ENCODE peak calls at places on chromosomes 11 and 22, in four cellular contexts. S is endothelial cell of umbilical vein, G is spleen, Q is HCT116. Z is an unnamed sample. For H3K4me1, the result is how much of the 10 kb centered on the place peaks cover.

GRCh38 chr11:122578168-122578825 is 77.2 kb upstream of the UBASH3B start:
- DNase-seq in G (no peak), Q (no peak), S (no peak), Z (no peak)

GRCh38 chr11:86459682-86460460 is 85.2 kb downstream of the CCDC81 start:
- DNase-seq in G (no peak), S (peak), Q (peak), Z (no peak)

GRCh38 chr11:106389096-106389495 is 311.6 kb downstream of the AASDHPPT start:
- DNase-seq in G (no peak), S (no peak), Q (no peak), Z (no peak)

GRCh38 chr11:3093281-3094191 is 36.3 kb upstream of the CARS1 start:
- DNase-seq in S (no peak), Q (no peak), G (no peak), Z (peak)

GRCh38 chr11:76854709-76855108 is 6.0 kb upstream of the ACER3 start:
- DNase-seq in Q (no peak), G (no peak), S (no peak), Z (no peak)

GRCh38 chr11:76680517-76681425 is 10.2 kb upstream of the LRRC32 start:
- DNase-seq in G (peak), S (peak), Q (peak), Z (no peak)

GRCh38 chr11:97269527-97269926 is 879.7 kb downstream of the JRKL start:
- DNase-seq in G (no peak), Q (no peak), S (no peak), Z (no peak)

GRCh38 chr11:61766353-61766841 is 14.0 kb downstream of the MYRF start:
- DNase-seq in Q (no peak), G (no peak), S (no peak), Z (no peak)

GRCh38 chr11:120194166-120194565 is 16.7 kb upstream of the OAF start:
- DNase-seq in S (no peak), G (peak), Q (no peak), Z (no peak)

GRCh38 chr22:38223289-38223960 is 21.6 kb downstream of the MAFF start:
- DNase-seq in G (no peak), S (no peak), Q (no peak), Z (no peak)

GRCh38 chr22:19523240-19524169 is 705 bp downstream of the CLDN5 start:
- DNase-seq in S (peak), Q (no peak), G (peak), Z (no peak)

GRCh38 chr11:35038211-35038930 is 100.6 kb upstream of the CD44 start:
- DNase-seq in Q (no peak), S (no peak), G (no peak), Z (no peak)

GRCh38 chr22:49322861-49323622 is 504.6 kb downstream of the BRD1 start:
- DNase-seq in G (peak), Q (no peak), S (no peak), Z (peak)

GRCh38 chr22:17945851-17946690 is 78.3 kb downstream of the MICAL3 start:
- DNase-seq in G (no peak), S (no peak), Q (no peak), Z (no peak)

GRCh38 chr11:70601861-70602575 is 203.7 kb downstream of the CTTN start:
- DNase-seq in S (no peak), Q (no peak), G (no peak), Z (no peak)

GRCh38 chr22:32202539-32203180 is 2.2 kb downstream of the RFPL2 start:
- DNase-seq in Q (peak), G (no peak), S (peak), Z (no peak)

GRCh38 chr11:15006139-15006759 is 34.1 kb upstream of the CALCA start:
- DNase-seq in S (peak), G (no peak), Q (peak), Z (no peak)

GRCh38 chr11:124285610-124286344 is 28.0 kb downstream of the OR8D1 start:
- DNase-seq in S (peak), G (no peak), Q (no peak), Z (no peak)

GRCh38 chr11:119172513-119172912 is 4.0 kb downstream of the NLRX1 start:
- DNase-seq in G (no peak), S (no peak), Q (no peak), Z (no peak)

GRCh38 chr22:35192121-35192918 is 65.0 kb upstream of the HMGXB4 start:
- DNase-seq in Q (no peak), S (no peak), G (no peak), Z (no peak)

GRCh38 chr22:39482768-39483167 is 19.3 kb upstream of the MIEF1 start:
- DNase-seq in Q (no peak), G (no peak), S (peak), Z (no peak)

GRCh38 chr22:45842141-45842831 is 134.7 kb downstream of the WNT7B start:
- DNase-seq in S (no peak), Q (no peak), G (no peak), Z (no peak)
- TF ChIP-seq POLR2AphosphoS5 in S (no peak), Q (no peak), G (no peak), Z (no peak)

GRCh38 chr22:46049726-46050450 is 72.9 kb upstream of the WNT7B start:
- DNase-seq in S (no peak), Q (no peak), G (peak), Z (no peak)

GRCh38 chr22:46050451-46050845 is 73.5 kb upstream of the WNT7B start:
- DNase-seq in Q (no peak), G (no peak), S (no peak), Z (no peak)

GRCh38 chr22:46052331-46052771 is 75.4 kb upstream of the WNT7B start:
- DNase-seq in S (no peak), Q (no peak), G (peak), Z (no peak)

GRCh38 chr22:46051646-46052045 is 74.7 kb upstream of the WNT7B start:
- DNase-seq in Q (no peak), G (peak), S (no peak), Z (no peak)

GRCh38 chr22:46050916-46051614 is 74.1 kb upstream of the WNT7B start:
- DNase-seq in S (no peak), Q (no peak), G (peak), Z (no peak)
- H3K4me1 ChIP-seq in S (under half), Q (under half), G (half or more), Z (half or more)

GRCh38 chr11:65431452-65432132 is 9.0 kb downstream of the NEAT1 start:
- DNase-seq in Q (no peak), G (no peak), S (peak), Z (no peak)
- TF ChIP-seq POLR2AphosphoS5 in Q (peak), G (no peak), S (no peak), Z (peak)

GRCh38 chr11:8814209-8814922 is 96.6 kb upstream of the AKIP1 start:
- DNase-seq in G (no peak), Q (no peak), S (peak), Z (no peak)
- H3K4me1 ChIP-seq in G (under half), Q (under half), S (under half), Z (under half)

DNA sequence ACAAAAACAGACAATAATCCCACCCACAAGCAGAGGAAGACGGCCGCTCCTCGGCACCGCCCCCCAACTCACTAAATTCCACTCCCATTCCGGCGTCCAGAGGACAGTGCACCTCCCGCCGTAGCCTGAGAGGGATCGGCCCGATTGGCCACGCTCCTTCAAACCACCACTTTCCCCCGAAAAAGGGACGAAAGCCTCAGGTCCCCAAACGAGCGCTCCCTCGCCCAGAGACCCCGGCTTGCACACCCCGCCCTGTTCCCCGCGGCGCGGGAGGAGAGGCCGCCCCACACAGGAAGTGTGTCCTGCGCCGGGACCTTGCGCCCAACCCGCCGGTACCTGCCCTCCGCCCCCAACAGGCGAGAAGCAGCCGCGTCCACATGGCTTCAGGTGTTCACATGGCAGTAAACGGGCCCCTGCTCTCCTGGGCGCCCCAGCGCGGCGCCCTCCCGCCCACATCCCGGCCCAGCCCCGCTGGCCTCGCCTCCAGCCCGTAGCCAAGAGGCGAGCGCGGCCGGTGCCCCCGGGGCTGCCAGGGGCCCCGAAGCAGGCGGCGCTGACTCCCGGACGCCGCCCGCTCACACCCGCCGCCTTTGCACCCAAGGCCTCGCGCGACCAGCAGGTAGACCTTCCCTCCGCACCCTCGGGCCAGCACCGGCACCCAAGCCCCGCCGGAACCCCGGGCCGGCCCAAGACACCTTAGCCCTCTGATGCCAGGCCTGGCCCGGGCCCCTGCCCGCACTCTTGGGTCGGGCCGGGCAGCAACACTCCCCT is 861 bp downstream of the TCF20 start:
- DNase-seq in Q (peak), S (peak), G (peak), Z (no peak)
- TF ChIP-seq POLR2AphosphoS5 in Q (peak), S (no peak), G (peak), Z (no peak)

GRCh38 chr11:133347988-133348387 is 184.3 kb downstream of the OPCML start:
- DNase-seq in Q (no peak), G (no peak), S (no peak), Z (no peak)
- H3K4me1 ChIP-seq in Q (under half), G (under half), S (under half), Z (under half)